ENCODE peak calls at places on chromosomes 5 and 9, in five cellular contexts. Z, M, R, O and D are unnamed samples.

GRCh38 chr9:130128251-130128650 is 44.0 kb upstream of the NCS1 start:
- DNase-seq in Z (peak; percentile 75), M (no peak), R (no peak), O (no peak), D (peak; percentile 91)

GRCh38 chr5:125976421-125977060 is 446.7 kb upstream of the GRAMD2B start:
- DNase-seq in Z (no peak), M (no peak), R (no peak), O (no peak), D (no peak)

GRCh38 chr5:28344803-28345433 is 1306.5 kb upstream of the CDH9 start:
- DNase-seq in Z (no peak), M (no peak), R (no peak), O (no peak), D (no peak)

GRCh38 chr9:70049236-70049635 is 5.6 kb downstream of the MAMDC2 start:
- DNase-seq in Z (no peak), M (no peak), R (peak; percentile 6), O (peak; percentile 86), D (no peak)

GRCh38 chr5:142171270-142171669 is 62.7 kb downstream of the NDFIP1 start:
- DNase-seq in Z (no peak), M (no peak), R (no peak), O (no peak), D (no peak)

GRCh38 chr5:3105581-3105980 is 354.1 kb upstream of the IRX2 start:
- DNase-seq in Z (no peak), M (no peak), R (no peak), O (no peak), D (no peak)

GRCh38 chr5:62762503-62762902 is 183.9 kb downstream of the LRRC70 start:
- DNase-seq in Z (no peak), M (no peak), R (no peak), O (no peak), D (no peak)

GRCh38 chr5:137741-138140 is 45.8 kb downstream of the PLEKHG4B start:
- DNase-seq in Z (no peak), M (no peak), R (no peak), O (no peak), D (no peak)

GRCh38 chr9:137550958-137551655 is 572 bp upstream of the MRPL41 start:
- DNase-seq in Z (no peak), M (no peak), R (peak; percentile 77), O (no peak), D (no peak)

GRCh38 chr5:83925321-83925877 is 204.7 kb upstream of the HAPLN1 start:
- DNase-seq in Z (no peak), M (no peak), R (no peak), O (no peak), D (no peak)

GRCh38 chr5:10036136-10036535 is 213.6 kb downstream of the ATPSCKMT start:
- DNase-seq in Z (no peak), M (no peak), R (no peak), O (no peak), D (no peak)

GRCh38 chr9:131731237-131731995 is 8.5 kb downstream of the RAPGEF1 start:
- DNase-seq in Z (peak; percentile 37), M (no peak), R (no peak), O (no peak), D (peak; percentile 67)

GRCh38 chr9:18863821-18864220 is 169.2 kb downstream of the SAXO1 start:
- DNase-seq in Z (no peak), M (no peak), R (no peak), O (no peak), D (no peak)

GRCh38 chr5:157217289-157218024 is 36.8 kb downstream of the ITK start:
- DNase-seq in Z (no peak), M (no peak), R (peak; percentile 24), O (no peak), D (peak; percentile 72)

GRCh38 chr5:71937906-71938698 is 169.2 kb upstream of the MAP1B start:
- DNase-seq in Z (no peak), M (peak; percentile 44), R (no peak), O (no peak), D (no peak)

GRCh38 chr9:69355232-69355631 is 30.2 kb downstream of the ENTREP1 start:
- DNase-seq in Z (no peak), M (no peak), R (no peak), O (no peak), D (no peak)

GRCh38 chr5:150556859-150557506 is 49.1 kb downstream of the NDST1 start:
- DNase-seq in Z (no peak), M (no peak), R (no peak), O (no peak), D (no peak)

GRCh38 chr5:51518607-51519006 is 135.4 kb downstream of the ISL1 start:
- DNase-seq in Z (no peak), M (no peak), R (no peak), O (no peak), D (no peak)

GRCh38 chr5:99715921-99716320 is 787.1 kb upstream of the CHD1 start:
- DNase-seq in Z (no peak), M (no peak), R (no peak), O (no peak), D (no peak)

GRCh38 chr9:627571-627970 is 213.9 kb upstream of the DMRT1 start:
- DNase-seq in Z (no peak), M (no peak), R (no peak), O (no peak), D (no peak)